ENCODE peak calls at places on chromosomes 7 and 10, in five cellular contexts. G, L, O, V and E are unnamed samples.
A peak's percentile ranks its signal among the peaks of the same experiment; 100 is the strongest.

GRCh38 chr10:33365314-33365713 is 30.8 kb upstream of the NRP1 start:
- DNase-seq in L (no peak), G (no peak), V (no peak), O (no peak), E (no peak)

GRCh38 chr10:71621263-71621751 is 98.3 kb downstream of the C10orf105 start:
- DNase-seq in V (no peak), O (no peak), L (peak; percentile 76), G (no peak), E (no peak)

GRCh38 chr10:101031796-101032636 is 982 bp downstream of the SFXN3 start:
- DNase-seq in G (peak; percentile 94), V (peak; percentile 81), O (peak; percentile 94), L (peak; percentile 73), E (peak; percentile 92)

GRCh38 chr7:1434891-1435670 is 24.2 kb downstream of the MICALL2 start:
- DNase-seq in G (no peak), V (no peak), O (no peak), L (no peak), E (no peak)

GRCh38 chr10:68342909-68343516 is 10.3 kb upstream of the PBLD start:
- DNase-seq in O (no peak), L (no peak), G (no peak), V (no peak), E (no peak)

GRCh38 chr10:114174462-114175190 is 623 bp upstream of the CCDC186 start:
- DNase-seq in L (peak; percentile 33), G (no peak), V (peak; percentile 78), O (peak; percentile 66), E (peak; percentile 83)

GRCh38 chr10:21173433-21173963 is 276.4 kb upstream of the NEBL start:
- DNase-seq in O (no peak), V (no peak), L (no peak), G (peak; percentile 60), E (no peak)

GRCh38 chr10:63554666-63555065 is 33.5 kb downstream of the REEP3 start:
- DNase-seq in V (no peak), O (peak; percentile 52), G (no peak), L (no peak), E (no peak)

GRCh38 chr7:17046666-17047065 is 164.9 kb upstream of the AGR3 start:
- DNase-seq in O (peak; percentile 57), L (peak; percentile 22), G (no peak), V (no peak), E (no peak)

GRCh38 chr10:73937333-73938020 is 26.5 kb downstream of the PLAU start:
- DNase-seq in V (no peak), O (no peak), L (no peak), G (no peak), E (no peak)

GRCh38 chr7:141374425-141374824 is 176.8 kb upstream of the AGK start:
- DNase-seq in V (no peak), L (no peak), O (no peak), G (no peak), E (no peak)
- H3K4me1 ChIP-seq in V (no peaks in the 10 kb centered on the region), L (no peaks in the 10 kb centered on the region), O (no peaks in the 10 kb centered on the region), G (no peaks in the 10 kb centered on the region), E (peaks cover 4% of the 10 kb centered on the region)

GRCh38 chr7:91266931-91267557 is 2.8 kb downstream of the FZD1 start:
- DNase-seq in L (no peak), O (peak; percentile 55), G (no peak), V (no peak), E (no peak)

GRCh38 chr7:91265693-91266066 is 1.4 kb downstream of the FZD1 start:
- DNase-seq in G (no peak), O (peak; percentile 56), L (no peak), V (no peak), E (peak; percentile 73)

GRCh38 chr7:91266067-91266930 is 2.1 kb downstream of the FZD1 start:
- DNase-seq in L (peak; percentile 23), O (peak; percentile 72), V (peak; percentile 29), G (no peak), E (peak; percentile 67)

GRCh38 chr7:91264924-91265681 is 870 bp downstream of the FZD1 start:
- DNase-seq in G (peak; percentile 75), L (peak; percentile 17), V (peak; percentile 54), O (peak; percentile 74), E (peak; percentile 83)

GRCh38 chr7:91267558-91267955 is 3.3 kb downstream of the FZD1 start:
- DNase-seq in O (peak; percentile 49), V (no peak), L (peak; percentile 40), G (no peak), E (no peak)
- H3K4me3 ChIP-seq in O (peak overlapping the region; percentile 72), V (no peak overlapping the region), L (peak overlapping the region; percentile 71), G (no peak overlapping the region), E (peak overlapping the region; percentile 65)

GRCh38 chr10:32112055-32112454 is 55.8 kb upstream of the KIF5B start:
- DNase-seq in O (no peak), V (peak; percentile 29), L (no peak), G (no peak), E (no peak)
- H3K27ac ChIP-seq in O (no peak overlapping the region), V (no peak overlapping the region), L (no peak overlapping the region), G (no peak overlapping the region), E (no peak overlapping the region)

GRCh38 chr7:69703099-69703498 is 104.8 kb downstream of the AUTS2 start:
- DNase-seq in O (no peak), V (no peak), L (no peak), G (no peak), E (no peak)

GRCh38 chr7:69706070-69706469 is 107.8 kb downstream of the AUTS2 start:
- DNase-seq in O (no peak), L (no peak), G (no peak), V (no peak), E (no peak)

GRCh38 chr7:69701241-69701741 is 103.0 kb downstream of the AUTS2 start:
- DNase-seq in O (no peak), L (no peak), G (no peak), V (no peak), E (no peak)

GRCh38 chr7:69699949-69700715 is 101.9 kb downstream of the AUTS2 start:
- DNase-seq in V (no peak), L (no peak), O (no peak), G (no peak), E (no peak)

DNA sequence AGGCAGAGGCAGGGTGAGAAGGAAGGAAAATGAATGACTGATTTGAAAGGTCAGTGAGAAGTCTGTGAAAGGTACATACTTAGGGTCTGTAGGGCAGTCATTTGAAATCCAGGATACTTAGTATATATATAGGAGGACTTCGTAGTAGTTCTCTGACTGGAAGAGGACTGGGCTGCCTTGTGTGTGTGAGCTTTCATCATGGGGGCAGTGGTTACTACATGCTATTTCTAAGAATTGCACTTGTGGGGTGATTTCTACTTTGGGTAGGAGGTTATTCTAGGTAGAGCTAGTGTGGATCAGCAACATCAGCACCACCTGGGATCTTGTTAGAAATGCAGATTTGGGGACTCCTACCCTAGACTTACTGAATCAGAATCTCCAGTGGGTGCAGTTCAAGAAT is 104.1 kb downstream of the AUTS2 start:
- DNase-seq in O (no peak), G (no peak), V (no peak), L (no peak), E (no peak)
- H3K4me1 ChIP-seq in O (no peaks in the 10 kb centered on the region), G (no peaks in the 10 kb centered on the region), V (peaks cover 9% of the 10 kb centered on the region), L (no peaks in the 10 kb centered on the region), E (peaks cover 4% of the 10 kb centered on the region)

DNA sequence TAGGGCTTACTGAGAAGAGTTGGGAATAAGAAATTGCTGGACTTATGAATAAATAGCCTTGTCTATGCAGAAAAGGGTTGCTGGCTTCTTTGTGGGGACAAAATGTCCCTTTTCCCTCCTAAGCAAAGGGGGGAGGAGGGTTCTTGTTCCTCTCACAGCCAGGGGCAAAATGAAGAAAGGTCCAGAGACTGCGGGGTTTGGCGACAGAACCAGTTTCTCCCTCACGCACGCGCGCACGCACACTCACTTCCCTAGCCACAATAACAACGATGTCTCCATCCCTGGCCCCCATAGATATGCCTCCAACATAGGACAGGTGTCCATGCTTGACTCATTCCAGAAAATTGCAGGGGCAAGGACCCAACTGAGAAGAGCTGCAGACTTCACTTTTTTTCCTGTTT is 3.3 kb downstream of the ZMIZ1 start:
- DNase-seq in V (no peak), O (no peak), G (no peak), L (peak; percentile 36), E (no peak)
- H3K4me3 ChIP-seq in V (no peak overlapping the region), O (no peak overlapping the region), G (no peak overlapping the region), L (no peak overlapping the region), E (peak overlapping the region; percentile 87)

GRCh38 chr7:10618934-10619333 is 354.7 kb upstream of the PHF14 start:
- DNase-seq in G (no peak), L (no peak), V (no peak), O (no peak), E (no peak)
- H3K27ac ChIP-seq in G (no peak overlapping the region), L (no peak overlapping the region), V (no peak overlapping the region), O (no peak overlapping the region), E (no peak overlapping the region)

GRCh38 chr7:130303127-130303526 is 10.2 kb downstream of the CPA4 start:
- DNase-seq in G (no peak), L (no peak), O (no peak), V (no peak), E (no peak)

GRCh38 chr7:130302649-130303048 is 9.7 kb downstream of the CPA4 start:
- DNase-seq in O (no peak), L (no peak), G (no peak), V (no peak), E (no peak)

GRCh38 chr7:130305677-130306076 is 12.7 kb downstream of the CPA4 start:
- DNase-seq in V (no peak), O (no peak), G (no peak), L (no peak), E (no peak)

GRCh38 chr7:130303551-130303950 is 10.6 kb downstream of the CPA4 start:
- DNase-seq in G (no peak), V (no peak), O (no peak), L (no peak), E (no peak)

GRCh38 chr7:130303982-130304381 is 11.0 kb downstream of the CPA4 start:
- DNase-seq in O (no peak), V (no peak), L (no peak), G (no peak), E (no peak)
- H3K4me1 ChIP-seq in O (no peaks in the 10 kb centered on the region), V (no peaks in the 10 kb centered on the region), L (no peaks in the 10 kb centered on the region), G (no peaks in the 10 kb centered on the region), E (no peaks in the 10 kb centered on the region)

GRCh38 chr7:87918740-87919139 is 15.3 kb upstream of the ADAM22 start:
- DNase-seq in L (no peak), V (no peak), G (no peak), O (no peak), E (no peak)
- H3K4me3 ChIP-seq in L (no peak overlapping the region), V (no peak overlapping the region), G (no peak overlapping the region), O (no peak overlapping the region), E (no peak overlapping the region)

GRCh38 chr7:30764030-30764991 is 6.9 kb upstream of the MINDY4 start:
- DNase-seq in L (no peak), V (peak; percentile 61), G (no peak), O (no peak), E (no peak)
- H3K27ac ChIP-seq in L (peak overlapping the region; percentile 11), V (no peak overlapping the region), G (peak overlapping the region; percentile 7), O (peak overlapping the region; percentile 36), E (peak overlapping the region; percentile 33)

GRCh38 chr10:125016611-125017202 is 74.8 kb downstream of the ZRANB1 start:
- DNase-seq in L (peak; percentile 66), V (no peak), O (peak; percentile 86), G (no peak), E (no peak)
- H3K4me1 ChIP-seq in L (peaks cover 39% of the 10 kb centered on the region), V (peaks cover 56% of the 10 kb centered on the region), O (no peaks in the 10 kb centered on the region), G (no peaks in the 10 kb centered on the region), E (peaks cover 43% of the 10 kb centered on the region)